ENCODE peak calls at places on chromosomes 16 and 17, in nine cellular contexts. One of them, this sample, is unnamed.

GRCh38 chr16:85663891-85664321 is 24.8 kb downstream of the GINS2 start:
- DNase-seq in RPMI7951: no peak
- DNase-seq in activated T-cell treated with anti-CD3 and anti-CD28 coated beads, Interleukin-2, amount 50 U/mL, for 1 hour: no peak
- DNase-seq in MV-4-11: no peak
- DNase-seq in fibroblast of pulmonary artery: no peak
- DNase-seq in RPMI8226: no peak
- DNase-seq in epithelial cell of prostate: no peak
- DNase-seq in SK-MEL-5: no peak
- DNase-seq in iPS-NIHi11: no peak
- DNase-seq in this sample: no peak

GRCh38 chr17:38978180-38978579 is 11.0 kb upstream of the FBXO47 start:
- DNase-seq in MV-4-11: no peak
- DNase-seq in epithelial cell of prostate: no peak
- DNase-seq in activated T-cell treated with anti-CD3 and anti-CD28 coated beads, Interleukin-2, amount 50 U/mL, for 1 hour: no peak
- DNase-seq in iPS-NIHi11: no peak
- DNase-seq in SK-MEL-5: no peak
- DNase-seq in RPMI7951: no peak
- DNase-seq in fibroblast of pulmonary artery: no peak
- DNase-seq in RPMI8226: no peak
- DNase-seq in this sample: no peak

GRCh38 chr17:65532491-65532890 is 29.0 kb downstream of the AXIN2 start:
- DNase-seq in fibroblast of pulmonary artery: no peak
- DNase-seq in activated T-cell treated with anti-CD3 and anti-CD28 coated beads, Interleukin-2, amount 50 U/mL, for 1 hour: no peak
- DNase-seq in epithelial cell of prostate: no peak
- DNase-seq in RPMI8226: no peak
- DNase-seq in SK-MEL-5: no peak
- DNase-seq in iPS-NIHi11: no peak
- DNase-seq in RPMI7951: no peak
- DNase-seq in MV-4-11: no peak
- DNase-seq in this sample: no peak

GRCh38 chr17:50056217-50056960 is 479 bp downstream of the ITGA3 start:
- DNase-seq in epithelial cell of prostate: no peak
- DNase-seq in RPMI8226: peak; percentile 83
- DNase-seq in SK-MEL-5: peak; percentile 64
- DNase-seq in MV-4-11: no peak
- DNase-seq in activated T-cell treated with anti-CD3 and anti-CD28 coated beads, Interleukin-2, amount 50 U/mL, for 1 hour: peak; percentile 71
- DNase-seq in fibroblast of pulmonary artery: peak; percentile 71
- DNase-seq in RPMI7951: peak; percentile 55
- DNase-seq in iPS-NIHi11: peak; percentile 87
- DNase-seq in this sample: no peak

GRCh38 chr17:48299760-48300159 is 130.3 kb downstream of the SKAP1 start:
- DNase-seq in fibroblast of pulmonary artery: no peak
- DNase-seq in RPMI7951: no peak
- DNase-seq in activated T-cell treated with anti-CD3 and anti-CD28 coated beads, Interleukin-2, amount 50 U/mL, for 1 hour: no peak
- DNase-seq in epithelial cell of prostate: no peak
- DNase-seq in iPS-NIHi11: no peak
- DNase-seq in MV-4-11: no peak
- DNase-seq in SK-MEL-5: no peak
- DNase-seq in RPMI8226: peak; percentile 4
- DNase-seq in this sample: peak; percentile 58

GRCh38 chr17:43018008-43018853 is 4.0 kb downstream of the VAT1 start:
- DNase-seq in iPS-NIHi11: peak; percentile 54
- DNase-seq in epithelial cell of prostate: no peak
- DNase-seq in SK-MEL-5: no peak
- DNase-seq in RPMI8226: peak; percentile 38
- DNase-seq in MV-4-11: peak; percentile 74
- DNase-seq in fibroblast of pulmonary artery: no peak
- DNase-seq in activated T-cell treated with anti-CD3 and anti-CD28 coated beads, Interleukin-2, amount 50 U/mL, for 1 hour: peak; percentile 45
- DNase-seq in RPMI7951: no peak
- DNase-seq in this sample: no peak

GRCh38 chr16:2047330-2048115 is at the start of the genes NTHL1 and TSC2:
- DNase-seq in RPMI8226: peak; percentile 99
- DNase-seq in activated T-cell treated with anti-CD3 and anti-CD28 coated beads, Interleukin-2, amount 50 U/mL, for 1 hour: peak; percentile 92
- DNase-seq in SK-MEL-5: peak; percentile 93
- DNase-seq in RPMI7951: peak; percentile 91
- DNase-seq in epithelial cell of prostate: peak; percentile 75
- DNase-seq in fibroblast of pulmonary artery: peak; percentile 96
- DNase-seq in MV-4-11: peak; percentile 91
- DNase-seq in iPS-NIHi11: peak; percentile 98
- DNase-seq in this sample: peak; percentile 86

GRCh38 chr17:1752425-1752941 is 9.4 kb upstream of the SERPINF1 start:
- DNase-seq in MV-4-11: peak; percentile 40
- DNase-seq in RPMI7951: peak; percentile 36
- DNase-seq in SK-MEL-5: peak; percentile 30
- DNase-seq in iPS-NIHi11: peak; percentile 60
- DNase-seq in fibroblast of pulmonary artery: no peak
- DNase-seq in epithelial cell of prostate: no peak
- DNase-seq in RPMI8226: peak; percentile 47
- DNase-seq in activated T-cell treated with anti-CD3 and anti-CD28 coated beads, Interleukin-2, amount 50 U/mL, for 1 hour: no peak
- DNase-seq in this sample: no peak

GRCh38 chr17:71963791-71964190 is 157.0 kb upstream of the SOX9 start:
- DNase-seq in activated T-cell treated with anti-CD3 and anti-CD28 coated beads, Interleukin-2, amount 50 U/mL, for 1 hour: no peak
- DNase-seq in RPMI7951: no peak
- DNase-seq in RPMI8226: no peak
- DNase-seq in SK-MEL-5: peak; percentile 91
- DNase-seq in MV-4-11: no peak
- DNase-seq in epithelial cell of prostate: no peak
- DNase-seq in iPS-NIHi11: no peak
- DNase-seq in fibroblast of pulmonary artery: no peak
- DNase-seq in this sample: no peak

GRCh38 chr16:74186589-74186988 is 110.0 kb upstream of the PSMD7 start:
- DNase-seq in RPMI8226: no peak
- DNase-seq in MV-4-11: no peak
- DNase-seq in fibroblast of pulmonary artery: no peak
- DNase-seq in SK-MEL-5: no peak
- DNase-seq in iPS-NIHi11: no peak
- DNase-seq in epithelial cell of prostate: no peak
- DNase-seq in RPMI7951: peak; percentile 29
- DNase-seq in activated T-cell treated with anti-CD3 and anti-CD28 coated beads, Interleukin-2, amount 50 U/mL, for 1 hour: no peak
- DNase-seq in this sample: no peak

GRCh38 chr16:85832578-85833539 is 33.4 kb downstream of the COX4I1 start:
- DNase-seq in iPS-NIHi11: no peak
- DNase-seq in RPMI7951: no peak
- DNase-seq in MV-4-11: peak; percentile 37
- DNase-seq in fibroblast of pulmonary artery: peak; percentile 7
- DNase-seq in epithelial cell of prostate: no peak
- DNase-seq in SK-MEL-5: no peak
- DNase-seq in activated T-cell treated with anti-CD3 and anti-CD28 coated beads, Interleukin-2, amount 50 U/mL, for 1 hour: no peak
- DNase-seq in RPMI8226: no peak
- DNase-seq in this sample: no peak

GRCh38 chr17:76547183-76547641 is 7.4 kb downstream of the PRCD start:
- DNase-seq in RPMI8226: peak; percentile 68
- DNase-seq in SK-MEL-5: peak; percentile 90
- DNase-seq in activated T-cell treated with anti-CD3 and anti-CD28 coated beads, Interleukin-2, amount 50 U/mL, for 1 hour: peak; percentile 55
- DNase-seq in fibroblast of pulmonary artery: peak; percentile 85
- DNase-seq in epithelial cell of prostate: no peak
- DNase-seq in MV-4-11: peak; percentile 51
- DNase-seq in RPMI7951: peak; percentile 77
- DNase-seq in iPS-NIHi11: peak; percentile 53
- DNase-seq in this sample: no peak

GRCh38 chr17:79793924-79794304 is 3.0 kb downstream of the CBX8 start:
- DNase-seq in RPMI7951: no peak
- DNase-seq in activated T-cell treated with anti-CD3 and anti-CD28 coated beads, Interleukin-2, amount 50 U/mL, for 1 hour: no peak
- DNase-seq in iPS-NIHi11: peak; percentile 75
- DNase-seq in MV-4-11: no peak
- DNase-seq in RPMI8226: no peak
- DNase-seq in fibroblast of pulmonary artery: peak; percentile 40
- DNase-seq in epithelial cell of prostate: no peak
- DNase-seq in SK-MEL-5: peak; percentile 67
- DNase-seq in this sample: no peak